ENCODE peak calls at places on chromosomes 6 and 20, in six cellular contexts. L, R, G, V, H and S are unnamed samples.

GRCh38 chr6:33731035-33731434 is 15.7 kb downstream of the IP6K3 start:
- DNase-seq in L (no peak), R (no peak), G (no peak), V (no peak), H (no peak), S (no peak)

GRCh38 chr20:62515280-62515679 is 39.5 kb upstream of the GATA5 start:
- DNase-seq in L (no peak), R (no peak), G (no peak), V (no peak), H (no peak), S (no peak)

GRCh38 chr6:81465859-81466258 is 286.6 kb downstream of the TENT5A start:
- DNase-seq in L (peak; percentile 66), R (peak; percentile 47), G (peak; percentile 49), V (peak; percentile 17), H (peak; percentile 3), S (peak; percentile 37)

GRCh38 chr6:143755301-143755744 is 77.6 kb downstream of the PHACTR2 start:
- DNase-seq in L (no peak), R (no peak), G (no peak), V (no peak), H (peak; percentile 33), S (no peak)

GRCh38 chr20:60010689-60011417 is 52.6 kb downstream of the CDH26 start:
- DNase-seq in L (no peak), R (no peak), G (no peak), V (no peak), H (no peak), S (no peak)

GRCh38 chr20:62336775-62337557 is 30.1 kb downstream of the LAMA5 start:
- DNase-seq in L (no peak), R (no peak), G (no peak), V (no peak), H (no peak), S (no peak)

GRCh38 chr6:107064579-107065065 is 36.6 kb downstream of the MTRES1 start:
- DNase-seq in L (peak; percentile 49), R (no peak), G (peak; percentile 32), V (peak; percentile 79), H (no peak), S (no peak)

GRCh38 chr6:121879149-121879548 is 443.7 kb downstream of the GJA1 start:
- DNase-seq in L (peak; percentile 85), R (no peak), G (no peak), V (no peak), H (no peak), S (no peak)

GRCh38 chr20:10625641-10626040 is 48.2 kb downstream of the JAG1 start:
- DNase-seq in L (peak; percentile 27), R (no peak), G (no peak), V (no peak), H (no peak), S (no peak)

GRCh38 chr6:166466178-166467122 is 83.7 kb upstream of the MPC1 start:
- DNase-seq in L (peak; percentile 93), R (no peak), G (peak; percentile 31), V (no peak), H (peak; percentile 55), S (no peak)

GRCh38 chr20:59576216-59576953 is 28.0 kb upstream of the PHACTR3 start:
- DNase-seq in L (no peak), R (no peak), G (no peak), V (no peak), H (peak; percentile 16), S (no peak)

GRCh38 chr20:43448748-43449535 is 8.8 kb upstream of the SRSF6 start:
- DNase-seq in L (peak; percentile 60), R (peak; percentile 67), G (peak; percentile 74), V (peak; percentile 40), H (peak; percentile 63), S (peak; percentile 36)

GRCh38 chr6:5506575-5506974 is 245.3 kb downstream of the FARS2 start:
- DNase-seq in L (no peak), R (no peak), G (no peak), V (no peak), H (no peak), S (no peak)

GRCh38 chr6:119096683-119097310 is 18.3 kb upstream of the FAM184A start:
- DNase-seq in L (peak; percentile 6), R (no peak), G (no peak), V (no peak), H (no peak), S (no peak)

GRCh38 chr20:16444056-16444777 is 129.0 kb downstream of the KIF16B start:
- DNase-seq in L (no peak), R (no peak), G (no peak), V (no peak), H (no peak), S (no peak)

GRCh38 chr6:16921399-16922110 is 160.3 kb upstream of the ATXN1 start:
- DNase-seq in L (no peak), R (no peak), G (no peak), V (no peak), H (no peak), S (no peak)

GRCh38 chr6:159976844-159977241 is 8.0 kb downstream of the IGF2R start:
- DNase-seq in L (no peak), R (no peak), G (no peak), V (no peak), H (no peak), S (no peak)
- H3K27ac ChIP-seq in L (no peak overlapping the region), R (no peak overlapping the region), G (peak overlapping the region; percentile 100), V (peak overlapping the region; percentile 100), H (no peak overlapping the region), S (no peak overlapping the region)

GRCh38 chr6:134166529-134167221 is 114.3 kb upstream of the SLC2A12 start:
- DNase-seq in L (no peak), R (no peak), G (peak; percentile 25), V (no peak), H (no peak), S (no peak)
- TF ChIP-seq EZH2phosphoT487 in L (no peak), R (no peak), G (no peak), V (no peak), H (no peak), S (no peak)

GRCh38 chr6:228881-229651 is 63.2 kb upstream of the DUSP22 start:
- DNase-seq in L (no peak), R (no peak), G (no peak), V (peak; percentile 31), H (no peak), S (no peak)
- H3K9ac ChIP-seq in L (no peak overlapping the region), R (no peak overlapping the region), G (no peak overlapping the region), V (no peak overlapping the region), H (no peak overlapping the region), S (no peak overlapping the region)

GRCh38 chr6:36099872-36100483 is 30.3 kb upstream of the MAPK13 start:
- DNase-seq in L (no peak), R (no peak), G (no peak), V (no peak), H (no peak), S (no peak)

GRCh38 chr6:36098253-36098919 is 31.9 kb upstream of the MAPK13 start:
- DNase-seq in L (no peak), R (no peak), G (no peak), V (no peak), H (no peak), S (no peak)

GRCh38 chr6:36101691-36102090 is 28.6 kb upstream of the MAPK13 start:
- DNase-seq in L (no peak), R (no peak), G (no peak), V (no peak), H (no peak), S (no peak)

GRCh38 chr6:36095497-36096391 is 34.6 kb upstream of the MAPK13 start:
- DNase-seq in L (no peak), R (no peak), G (no peak), V (no peak), H (no peak), S (no peak)

GRCh38 chr6:36098920-36099647 is 31.2 kb upstream of the MAPK13 start:
- DNase-seq in L (no peak), R (peak; percentile 64), G (no peak), V (no peak), H (peak; percentile 54), S (no peak)
- H3K27ac ChIP-seq in L (no peak overlapping the region), R (no peak overlapping the region), G (no peak overlapping the region), V (no peak overlapping the region), H (no peak overlapping the region), S (no peak overlapping the region)

DNA sequence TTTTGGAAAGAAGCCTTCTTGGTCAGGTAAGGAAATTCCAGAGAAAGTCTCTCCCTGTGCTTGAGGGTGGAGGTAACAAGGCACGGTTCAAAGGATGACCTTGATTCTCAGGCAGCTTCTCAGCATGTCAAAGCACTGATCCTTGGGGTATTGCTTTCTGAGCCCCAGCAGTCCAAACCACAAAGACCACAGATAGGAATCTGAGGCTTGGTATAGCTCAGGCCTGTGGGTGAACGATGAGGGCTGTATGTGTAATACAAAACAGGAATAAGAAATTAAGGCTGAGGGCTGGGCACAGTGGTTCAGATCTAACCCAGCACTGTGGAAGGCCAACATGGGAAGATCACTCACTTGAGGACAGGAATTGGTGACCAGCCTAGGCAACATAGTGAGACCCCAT is 70.2 kb upstream of the SLC22A1 start:
- DNase-seq in L (no peak), R (no peak), G (no peak), V (no peak), H (no peak), S (no peak)
- TF ChIP-seq EZH2phosphoT487 in L (no peak), R (no peak), G (no peak), V (no peak), H (no peak), S (no peak)

GRCh38 chr6:72040106-72040505 is 153.8 kb downstream of the RIMS1 start:
- DNase-seq in L (no peak), R (no peak), G (no peak), V (no peak), H (no peak), S (no peak)
- H3K9ac ChIP-seq in L (no peak overlapping the region), R (no peak overlapping the region), G (no peak overlapping the region), V (no peak overlapping the region), H (no peak overlapping the region), S (no peak overlapping the region)